ENCODE peak calls at places on chromosomes 6 and 20, in eight cellular contexts. Z, W, V, U, M, A, X and Q are unnamed samples.

GRCh38 chr6:11710221-11710836 is 68.3 kb downstream of the ADTRP start:
- DNase-seq in A (no peak), M (no peak), X (peak), Z (no peak), U (no peak), V (no peak), W (no peak), Q (peak)

GRCh38 chr6:9766240-9766915 is 648.5 kb downstream of the TFAP2A start:
- DNase-seq in V (peak), M (no peak), X (peak), U (no peak), Z (no peak), W (no peak), A (no peak), Q (no peak)

GRCh38 chr6:31090275-31090972 is 22.0 kb downstream of the C6orf15 start:
- DNase-seq in A (no peak), M (no peak), U (no peak), W (no peak), Z (no peak), V (no peak), X (no peak), Q (no peak)

GRCh38 chr6:63708631-63709030 is 73.0 kb downstream of the PHF3 start:
- DNase-seq in M (no peak), X (no peak), V (no peak), Z (no peak), W (no peak), U (no peak), A (no peak), Q (no peak)

GRCh38 chr6:85674604-85675003 is 31.9 kb upstream of the SYNCRIP start:
- DNase-seq in X (peak), W (no peak), U (no peak), Z (no peak), M (no peak), V (no peak), A (no peak), Q (no peak)

GRCh38 chr20:57868310-57868709 is 158.5 kb upstream of the PMEPA1 start:
- DNase-seq in W (no peak), V (no peak), Z (no peak), M (no peak), X (no peak), A (no peak), U (no peak), Q (no peak)

GRCh38 chr6:125248136-125248535 is 53.6 kb downstream of the HDDC2 start:
- DNase-seq in W (no peak), Z (no peak), A (no peak), U (no peak), V (no peak), M (no peak), X (no peak), Q (no peak)

GRCh38 chr6:90811596-90812226 is 224.8 kb upstream of the MAP3K7 start:
- DNase-seq in A (no peak), W (no peak), U (no peak), Z (no peak), X (no peak), V (no peak), M (no peak), Q (no peak)

GRCh38 chr6:111566873-111567517 is 38.7 kb downstream of the TRAF3IP2 start:
- DNase-seq in X (no peak), U (peak), M (no peak), W (no peak), V (peak), Z (peak), A (no peak), Q (peak)

GRCh38 chr6:139336488-139336887 is 38.0 kb downstream of the CITED2 start:
- DNase-seq in M (no peak), V (no peak), W (peak), A (no peak), Z (no peak), U (no peak), X (peak), Q (no peak)

GRCh38 chr6:41257369-41258195 is 28.9 kb downstream of the TREM1 start:
- DNase-seq in V (no peak), X (no peak), M (no peak), Z (no peak), A (no peak), W (no peak), U (no peak), Q (no peak)

GRCh38 chr6:167855825-167856425 is 29.2 kb downstream of the AFDN start:
- DNase-seq in X (no peak), W (no peak), A (no peak), U (no peak), Z (no peak), V (peak), M (no peak), Q (peak)

GRCh38 chr6:17536586-17536985 is 63.5 kb upstream of the FAM8A1 start:
- DNase-seq in Z (no peak), W (no peak), M (no peak), U (no peak), V (no peak), X (peak), A (no peak), Q (peak)

GRCh38 chr6:73176057-73176456 is 49.2 kb downstream of the KHDC1L start:
- DNase-seq in M (no peak), A (no peak), X (no peak), Z (no peak), W (no peak), V (no peak), U (no peak), Q (no peak)

GRCh38 chr6:4727671-4728435 is 48.4 kb upstream of the CDYL start:
- DNase-seq in A (no peak), X (peak), V (peak), M (no peak), U (no peak), Z (no peak), W (no peak), Q (peak)

GRCh38 chr6:38524436-38525145 is 115.1 kb downstream of the BTBD9 start:
- DNase-seq in W (no peak), U (no peak), V (peak), Z (no peak), A (no peak), X (no peak), M (no peak), Q (no peak)